ENCODE peak calls at places on chromosomes 6 and 20, in eight cellular contexts. I is fibroblast of lung, Q is AG04450, A is Ammon's horn, Y is amygdala, D is germinal center, X is nephron progenitor cell, B is adipocyte. H is an unnamed sample.

GRCh38 chr6:74780831-74781230 is 425.0 kb downstream of the COL12A1 start:
- DNase-seq in X (no peak), Y (no peak), I (no peak), A (no peak), Q (no peak), B (peak), D (no peak), H (no peak)

GRCh38 chr6:113671440-113671839 is 185.7 kb upstream of the MARCKS start:
- DNase-seq in I (peak), Q (peak), Y (no peak), D (no peak), A (peak), X (no peak), B (no peak), H (no peak)

GRCh38 chr20:43384321-43384940 is 73.3 kb upstream of the SRSF6 start:
- DNase-seq in D (no peak), Q (no peak), I (no peak), A (no peak), X (no peak), B (no peak), Y (no peak), H (no peak)

GRCh38 chr6:56364482-56365313 is 117.3 kb upstream of the COL21A1 start:
- DNase-seq in A (no peak), B (peak), Y (no peak), X (no peak), Q (no peak), I (peak), D (no peak), H (peak)

GRCh38 chr6:13384966-13385365 is 56.6 kb upstream of the TBC1D7 start:
- DNase-seq in Y (no peak), X (no peak), Q (no peak), B (no peak), D (no peak), I (no peak), A (no peak), H (no peak)

GRCh38 chr6:69795469-69796080 is 1.2 kb downstream of the LMBRD1 start:
- DNase-seq in B (peak), D (peak), X (no peak), Q (no peak), Y (no peak), A (peak), I (no peak), H (no peak)

GRCh38 chr20:33392016-33392415 is 9.3 kb downstream of the CDK5RAP1 start:
- DNase-seq in Q (peak), I (peak), X (peak), A (no peak), Y (no peak), B (peak), D (no peak), H (peak)

GRCh38 chr6:147105786-147106185 is 98.4 kb upstream of the STXBP5 start:
- DNase-seq in D (no peak), A (no peak), X (no peak), Y (no peak), I (no peak), B (no peak), Q (no peak), H (no peak)

GRCh38 chr6:147578159-147578558 is 69.7 kb downstream of the SAMD5 start:
- DNase-seq in Y (no peak), X (no peak), B (no peak), D (no peak), I (no peak), A (no peak), Q (no peak), H (no peak)

GRCh38 chr6:34189806-34190503 is 44.1 kb upstream of the GRM4 start:
- DNase-seq in B (no peak), Q (no peak), D (no peak), X (no peak), A (peak), I (no peak), Y (no peak), H (no peak)

H was measured in BJ.